ENCODE peak calls at places on chromosomes 1 and 21, in nine cellular contexts. T, V, S, J, E, Q, G, H and O are unnamed samples.

GRCh38 chr1:50822035-50822776 is 137.9 kb downstream of the FAF1 start:
- DNase-seq in E (no peak), Q (no peak), S (no peak), H (no peak), V (no peak), T (no peak), J (no peak), G (no peak), O (no peak)

GRCh38 chr1:24726741-24727140 is 18.5 kb upstream of the CLIC4 start:
- DNase-seq in Q (no peak), J (no peak), H (no peak), V (no peak), G (no peak), T (no peak), E (no peak), S (no peak), O (no peak)

GRCh38 chr1:50196081-50196480 is 87.4 kb downstream of the ELAVL4 start:
- DNase-seq in G (no peak), T (no peak), J (no peak), S (no peak), H (no peak), E (no peak), Q (no peak), V (no peak), O (no peak)

GRCh38 chr1:71638081-71638766 is 557.4 kb upstream of the ZRANB2 start:
- DNase-seq in Q (no peak), T (no peak), S (no peak), H (no peak), V (no peak), J (no peak), G (no peak), E (no peak), O (no peak)

GRCh38 chr1:75097686-75098085 is 36.5 kb upstream of the LHX8 start:
- DNase-seq in H (peak), T (no peak), G (no peak), V (no peak), Q (no peak), S (no peak), J (peak), E (peak), O (no peak)

GRCh38 chr1:229341811-229342304 is 989 bp downstream of the CCSAP start:
- DNase-seq in H (no peak), Q (peak), V (no peak), E (peak), S (peak), J (no peak), G (no peak), T (no peak), O (peak)

GRCh38 chr1:56644941-56645662 is at the start of gene PRKAA2:
- DNase-seq in S (peak), T (no peak), J (peak), E (peak), G (peak), V (peak), Q (no peak), H (peak), O (peak)

GRCh38 chr1:214901718-214902117 is 180.8 kb upstream of the KCNK2 start:
- DNase-seq in G (no peak), E (peak), T (no peak), H (no peak), S (no peak), J (no peak), V (no peak), Q (no peak), O (no peak)

GRCh38 chr1:31588751-31589515 is 12.6 kb downstream of the TINAGL1 start:
- DNase-seq in E (no peak), Q (peak), T (no peak), S (no peak), H (no peak), G (peak), V (no peak), J (no peak), O (peak)

GRCh38 chr1:16172964-16173446 is 17.1 kb upstream of the EPHA2 start:
- DNase-seq in E (peak), V (no peak), H (no peak), T (no peak), Q (no peak), J (no peak), G (no peak), S (peak), O (no peak)

GRCh38 chr1:201603613-201604232 is 64.8 kb downstream of the NAV1 start:
- DNase-seq in Q (no peak), E (peak), V (no peak), J (no peak), H (no peak), G (no peak), S (no peak), T (no peak), O (no peak)

GRCh38 chr1:54227091-54227602 is 27.2 kb downstream of the MRPL37 start:
- DNase-seq in T (no peak), E (peak), S (no peak), G (peak), V (peak), Q (peak), J (no peak), H (peak), O (no peak)

GRCh38 chr21:25079053-25079452 is 528.2 kb downstream of the MRPL39 start:
- DNase-seq in G (no peak), T (no peak), J (no peak), S (no peak), H (no peak), E (no peak), V (no peak), Q (no peak), O (no peak)

GRCh38 chr1:17089496-17089895 is 29.8 kb downstream of the PADI2 start:
- DNase-seq in T (no peak), V (no peak), J (peak), H (no peak), S (no peak), G (no peak), Q (no peak), E (no peak), O (no peak)

GRCh38 chr1:207691814-207692213 is 46.9 kb downstream of the CR1L start:
- DNase-seq in Q (no peak), T (no peak), V (no peak), E (no peak), S (no peak), H (no peak), G (no peak), J (no peak), O (no peak)

GRCh38 chr1:85308837-85309350 is 32.5 kb upstream of the BCL10 start:
- DNase-seq in V (no peak), E (no peak), J (no peak), T (no peak), G (no peak), H (no peak), S (no peak), Q (no peak), O (no peak)

GRCh38 chr21:32415451-32415850 is 2.9 kb downstream of the EVA1C start:
- DNase-seq in G (no peak), J (no peak), H (no peak), S (no peak), Q (no peak), E (no peak), T (no peak), V (no peak), O (no peak)

GRCh38 chr1:3409737-3410434 is 44.6 kb upstream of the ARHGEF16 start:
- DNase-seq in S (no peak), T (no peak), J (peak), V (peak), H (peak), Q (no peak), E (peak), G (peak), O (no peak)

GRCh38 chr1:55311979-55312378 is 96.8 kb upstream of the USP24 start:
- DNase-seq in H (peak), T (no peak), V (no peak), G (no peak), J (no peak), Q (no peak), E (no peak), S (no peak), O (no peak)

GRCh38 chr1:53899206-53899628 is 5.2 kb downstream of the DIO1 start:
- DNase-seq in V (peak), S (no peak), G (peak), E (no peak), H (no peak), J (no peak), Q (no peak), T (no peak), O (no peak)

GRCh38 chr1:200982071-200982945 is 41.2 kb downstream of the KIF21B start:
- DNase-seq in J (no peak), S (no peak), E (no peak), Q (no peak), V (no peak), G (no peak), H (no peak), T (no peak), O (no peak)

GRCh38 chr21:45020629-45021427 is 53.6 kb upstream of the ADARB1 start:
- DNase-seq in J (no peak), T (no peak), H (no peak), V (no peak), E (no peak), Q (no peak), S (no peak), G (no peak), O (peak)

GRCh38 chr1:213934642-213935041 is 53.1 kb upstream of the PROX1 start:
- DNase-seq in G (no peak), T (peak), S (no peak), Q (peak), J (no peak), E (no peak), H (no peak), V (no peak), O (no peak)

GRCh38 chr1:93079685-93080141 is 630 bp downstream of the MTF2 start:
- DNase-seq in G (peak), V (no peak), E (no peak), J (peak), S (peak), Q (peak), T (no peak), H (peak), O (peak)

GRCh38 chr1:180269848-180270766 is 40.0 kb downstream of the LHX4 start:
- DNase-seq in G (no peak), V (peak), S (no peak), H (no peak), Q (no peak), E (peak), T (no peak), J (peak), O (peak)

GRCh38 chr1:6002714-6003501 is 10.7 kb upstream of the NPHP4 start:
- DNase-seq in G (no peak), H (peak), E (no peak), J (no peak), V (peak), S (no peak), T (no peak), Q (peak), O (peak)
- TF ChIP-seq EP300 in G (no peak), H (no peak), E (no peak), J (no peak), V (no peak), S (no peak), T (no peak), Q (no peak), O (no peak)

DNA sequence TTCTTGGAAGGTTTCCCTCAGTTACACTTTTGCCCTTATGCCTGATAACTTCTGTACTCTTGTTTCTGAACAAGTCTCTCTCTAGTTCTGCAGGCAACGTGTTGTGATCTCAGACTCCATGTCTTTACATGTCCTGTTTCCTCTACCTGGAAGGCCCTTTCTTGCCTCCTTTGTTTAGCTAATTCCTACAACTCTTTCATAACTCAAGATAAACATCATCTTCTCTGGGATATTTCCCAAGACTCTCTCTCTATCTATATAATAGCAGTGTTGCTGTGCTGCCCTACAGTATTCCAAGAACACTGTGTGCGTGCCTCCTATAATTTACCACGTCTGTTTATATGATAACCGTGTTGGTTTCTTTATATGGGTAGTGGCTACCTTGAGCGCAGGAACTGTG is 47.8 kb downstream of the CHRM3 start:
- DNase-seq in J (no peak), T (no peak), E (no peak), H (no peak), S (no peak), G (no peak), Q (no peak), V (no peak), O (no peak)
- TF ChIP-seq CTCF in J (no peak), T (no peak), E (no peak), H (no peak), S (no peak), G (no peak), Q (no peak), V (no peak), O (no peak)

GRCh38 chr1:204095248-204095640 is 22.3 kb downstream of the SOX13 start:
- DNase-seq in S (no peak), G (no peak), H (no peak), E (no peak), T (no peak), J (no peak), Q (no peak), V (no peak), O (no peak)
- H3K27ac ChIP-seq in S (no peak), G (no peak), H (no peak), E (no peak), T (no peak), J (peak), Q (peak), V (no peak), O (no peak)

DNA sequence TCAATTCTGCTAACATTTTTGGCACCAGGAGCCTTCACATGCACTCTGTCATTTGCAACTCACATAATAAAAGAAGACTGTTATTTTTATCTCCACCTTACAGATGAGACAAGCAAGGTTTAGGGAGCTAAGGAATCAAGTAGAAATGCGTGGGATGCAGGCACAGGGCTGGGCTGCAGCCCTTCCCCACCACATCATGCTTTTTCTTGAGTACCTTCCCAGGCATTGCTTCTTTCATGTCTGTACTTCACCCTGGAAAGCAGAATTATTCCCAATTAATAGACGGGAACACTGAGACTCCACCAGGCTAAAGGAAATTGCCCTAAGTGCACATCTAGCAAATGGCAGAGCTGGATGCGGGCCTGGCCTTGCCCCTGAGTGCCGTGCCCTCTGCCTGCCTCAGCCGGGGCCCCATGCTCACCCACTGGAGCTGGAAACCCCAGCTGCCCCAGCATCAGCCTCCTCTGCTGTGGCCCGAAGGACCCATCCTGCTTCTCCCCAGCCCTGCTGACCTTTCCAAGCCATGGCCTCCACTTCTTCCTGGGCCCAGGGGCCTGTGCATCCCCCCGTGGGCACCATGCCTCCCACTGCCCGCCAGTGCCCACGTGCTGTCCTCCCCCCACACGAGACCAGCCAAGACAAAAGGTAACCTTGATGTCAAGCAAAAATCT is 257.5 kb downstream of the TOMM20 start:
- DNase-seq in H (no peak), S (peak), T (no peak), V (no peak), Q (no peak), J (no peak), E (no peak), G (no peak), O (no peak)
- TF ChIP-seq EP300 in H (no peak), S (peak), T (no peak), V (no peak), Q (no peak), J (no peak), E (no peak), G (no peak), O (no peak)